ENCODE peak calls at places on chromosomes 11 and 22, in six cellular contexts. One of them, this sample, is unnamed.

GRCh38 chr11:30128269-30128932 is 102.4 kb upstream of the FSHB start:
- DNase-seq in neural crest cell: no peak
- DNase-seq in choroid plexus epithelial cell: peak; percentile 65
- DNase-seq in fibroblast of villous mesenchyme: peak; percentile 23
- DNase-seq in non-pigmented ciliary epithelial cell: no peak
- DNase-seq in psoas muscle: no peak
- DNase-seq in this sample: no peak

GRCh38 chr22:41830174-41830573 is 2.7 kb upstream of the SREBF2 start:
- DNase-seq in fibroblast of villous mesenchyme: no peak
- DNase-seq in psoas muscle: no peak
- DNase-seq in neural crest cell: no peak
- DNase-seq in choroid plexus epithelial cell: no peak
- DNase-seq in non-pigmented ciliary epithelial cell: no peak
- DNase-seq in this sample: peak; percentile 74

GRCh38 chr22:42803454-42803853 is 53.6 kb downstream of the ARFGAP3 start:
- DNase-seq in non-pigmented ciliary epithelial cell: no peak
- DNase-seq in neural crest cell: no peak
- DNase-seq in fibroblast of villous mesenchyme: no peak
- DNase-seq in psoas muscle: peak; percentile 79
- DNase-seq in choroid plexus epithelial cell: no peak
- DNase-seq in this sample: no peak

GRCh38 chr22:39243443-39244072 is 1.2 kb downstream of the PDGFB start:
- DNase-seq in psoas muscle: no peak
- DNase-seq in fibroblast of villous mesenchyme: no peak
- DNase-seq in non-pigmented ciliary epithelial cell: no peak
- DNase-seq in choroid plexus epithelial cell: no peak
- DNase-seq in neural crest cell: no peak
- DNase-seq in this sample: no peak

GRCh38 chr22:23777776-23778575 is 5.3 kb downstream of the MMP11 start:
- DNase-seq in neural crest cell: no peak
- DNase-seq in choroid plexus epithelial cell: no peak
- DNase-seq in non-pigmented ciliary epithelial cell: no peak
- DNase-seq in fibroblast of villous mesenchyme: no peak
- DNase-seq in psoas muscle: no peak
- DNase-seq in this sample: no peak

GRCh38 chr11:76410771-76411423 is 29.8 kb downstream of the GVQW3 start:
- DNase-seq in fibroblast of villous mesenchyme: peak; percentile 12
- DNase-seq in neural crest cell: no peak
- DNase-seq in non-pigmented ciliary epithelial cell: no peak
- DNase-seq in choroid plexus epithelial cell: no peak
- DNase-seq in psoas muscle: no peak
- DNase-seq in this sample: no peak

GRCh38 chr22:29266564-29267461 is 968 bp downstream of the RHBDD3 start:
- DNase-seq in non-pigmented ciliary epithelial cell: no peak
- DNase-seq in fibroblast of villous mesenchyme: peak; percentile 10
- DNase-seq in choroid plexus epithelial cell: peak; percentile 42
- DNase-seq in neural crest cell: no peak
- DNase-seq in psoas muscle: no peak
- DNase-seq in this sample: no peak

GRCh38 chr11:19577849-19578619 is 134.6 kb upstream of the NAV2 start:
- DNase-seq in non-pigmented ciliary epithelial cell: no peak
- DNase-seq in neural crest cell: no peak
- DNase-seq in fibroblast of villous mesenchyme: peak; percentile 62
- DNase-seq in choroid plexus epithelial cell: peak; percentile 60
- DNase-seq in psoas muscle: peak; percentile 66
- DNase-seq in this sample: no peak

GRCh38 chr22:41913842-41914534 is 886 bp downstream of the SHISA8 start:
- DNase-seq in fibroblast of villous mesenchyme: no peak
- DNase-seq in choroid plexus epithelial cell: no peak
- DNase-seq in neural crest cell: no peak
- DNase-seq in psoas muscle: no peak
- DNase-seq in non-pigmented ciliary epithelial cell: no peak
- DNase-seq in this sample: no peak

GRCh38 chr11:19370100-19370861 is 129.5 kb upstream of the E2F8 start:
- DNase-seq in psoas muscle: peak; percentile 83
- DNase-seq in choroid plexus epithelial cell: peak; percentile 84
- DNase-seq in neural crest cell: no peak
- DNase-seq in fibroblast of villous mesenchyme: peak; percentile 44
- DNase-seq in non-pigmented ciliary epithelial cell: no peak
- DNase-seq in this sample: no peak

GRCh38 chr22:50529416-50530279 is at the start of gene TYMP:
- DNase-seq in fibroblast of villous mesenchyme: no peak
- DNase-seq in neural crest cell: no peak
- DNase-seq in psoas muscle: peak; percentile 88
- DNase-seq in choroid plexus epithelial cell: no peak
- DNase-seq in non-pigmented ciliary epithelial cell: no peak
- DNase-seq in this sample: peak; percentile 94

GRCh38 chr11:45262900-45263299 is 23.2 kb downstream of the SYT13 start:
- DNase-seq in psoas muscle: no peak
- DNase-seq in fibroblast of villous mesenchyme: no peak
- DNase-seq in choroid plexus epithelial cell: no peak
- DNase-seq in non-pigmented ciliary epithelial cell: no peak
- DNase-seq in neural crest cell: no peak
- DNase-seq in this sample: no peak